ENCODE peak calls at places on chromosome 2, in eight cellular contexts. N, P, W, Y, D, T, S and G are unnamed samples.

GRCh38 chr2:106885981-106886915 is at the start of gene ST6GAL2:
- DNase-seq in N (no peak), P (no peak), W (no peak), Y (peak; percentile 47), D (no peak), T (no peak), S (peak; percentile 26), G (no peak)

GRCh38 chr2:72953976-72954375 is 36.7 kb downstream of the EMX1 start:
- DNase-seq in N (no peak), P (no peak), W (no peak), Y (no peak), D (no peak), T (no peak), S (no peak), G (no peak)

GRCh38 chr2:165369131-165369935 is 100.2 kb upstream of the CSRNP3 start:
- DNase-seq in N (no peak), P (no peak), W (no peak), Y (peak; percentile 86), D (no peak), T (no peak), S (no peak), G (no peak)

GRCh38 chr2:137960223-137960622 is 4.0 kb upstream of the HNMT start:
- DNase-seq in N (no peak), P (no peak), W (no peak), Y (no peak), D (no peak), T (no peak), S (no peak), G (no peak)

GRCh38 chr2:168773719-168774521 is 28.5 kb upstream of the NOSTRIN start:
- DNase-seq in N (peak; percentile 28), P (peak; percentile 9), W (peak; percentile 17), Y (peak; percentile 95), D (peak; percentile 71), T (peak; percentile 67), S (peak; percentile 88), G (peak; percentile 66)

GRCh38 chr2:233256048-233256447 is 4.6 kb downstream of the ATG16L1 start:
- DNase-seq in N (no peak), P (no peak), W (no peak), Y (no peak), D (no peak), T (no peak), S (no peak), G (no peak)

GRCh38 chr2:16525265-16525887 is 140.3 kb downstream of the CYRIA start:
- DNase-seq in N (no peak), P (no peak), W (peak; percentile 22), Y (peak; percentile 70), D (no peak), T (no peak), S (peak; percentile 2), G (no peak)

GRCh38 chr2:191836853-191837769 is 9.8 kb downstream of the CAVIN2 start:
- DNase-seq in N (no peak), P (no peak), W (no peak), Y (peak; percentile 60), D (no peak), T (no peak), S (peak; percentile 29), G (no peak)

GRCh38 chr2:239109041-239109915 is 261.4 kb downstream of the TWIST2 start:
- DNase-seq in N (no peak), P (peak; percentile 71), W (peak; percentile 61), Y (no peak), D (peak; percentile 28), T (no peak), S (no peak), G (no peak)

GRCh38 chr2:159090514-159091201 is 122.2 kb downstream of the TANC1 start:
- DNase-seq in N (no peak), P (peak; percentile 80), W (peak; percentile 95), Y (no peak), D (peak; percentile 48), T (no peak), S (peak; percentile 54), G (no peak)

GRCh38 chr2:138827426-138828054 is 47.4 kb upstream of the NXPH2 start:
- DNase-seq in N (peak; percentile 35), P (no peak), W (peak; percentile 80), Y (peak; percentile 83), D (peak; percentile 67), T (peak; percentile 21), S (peak; percentile 77), G (peak; percentile 64)

GRCh38 chr2:16588565-16588964 is 77.1 kb downstream of the CYRIA start:
- DNase-seq in N (no peak), P (no peak), W (no peak), Y (peak; percentile 77), D (no peak), T (no peak), S (no peak), G (no peak)

GRCh38 chr2:102356381-102356712 is 751 bp downstream of the IL18R1 start:
- DNase-seq in N (no peak), P (no peak), W (no peak), Y (no peak), D (no peak), T (no peak), S (no peak), G (no peak)

GRCh38 chr2:46888421-46888952 is 27.1 kb downstream of the MCFD2 start:
- DNase-seq in N (no peak), P (no peak), W (no peak), Y (no peak), D (no peak), T (no peak), S (no peak), G (no peak)